ENCODE peak calls at places on chromosomes 1 and 21, in four cellular contexts. One of them, this sample, is unnamed.

GRCh38 chr1:241888232-241888631 is 40.2 kb downstream of the EXO1 start:
- DNase-seq in Karpas-422: no peak
- DNase-seq in GM23248: peak; percentile 54
- DNase-seq in CD4-positive, CD25-positive, alpha-beta regulatory T cell: no peak
- DNase-seq in this sample: no peak

GRCh38 chr1:25952851-25953401 is 44.9 kb downstream of the PAFAH2 start:
- DNase-seq in Karpas-422: no peak
- DNase-seq in GM23248: peak; percentile 55
- DNase-seq in CD4-positive, CD25-positive, alpha-beta regulatory T cell: no peak
- DNase-seq in this sample: no peak

GRCh38 chr1:214808845-214809460 is 206.0 kb downstream of the CENPF start:
- DNase-seq in Karpas-422: peak; percentile 61
- DNase-seq in GM23248: peak; percentile 64
- DNase-seq in CD4-positive, CD25-positive, alpha-beta regulatory T cell: no peak
- DNase-seq in this sample: no peak

GRCh38 chr1:29688477-29689365 is 452.4 kb downstream of the PTPRU start:
- DNase-seq in Karpas-422: peak; percentile 36
- DNase-seq in GM23248: peak; percentile 90
- DNase-seq in CD4-positive, CD25-positive, alpha-beta regulatory T cell: no peak
- DNase-seq in this sample: peak; percentile 42

GRCh38 chr1:31939484-31940329 is 1.5 kb upstream of the PTP4A2 start:
- DNase-seq in CD4-positive, CD25-positive, alpha-beta regulatory T cell: peak; percentile 76
- DNase-seq in Karpas-422: peak; percentile 87
- DNase-seq in GM23248: peak; percentile 88
- DNase-seq in this sample: peak; percentile 88

GRCh38 chr1:97508653-97509218 is 412.1 kb downstream of the DPYD start:
- DNase-seq in CD4-positive, CD25-positive, alpha-beta regulatory T cell: no peak
- DNase-seq in GM23248: no peak
- DNase-seq in Karpas-422: no peak
- DNase-seq in this sample: no peak

GRCh38 chr1:50853325-50853724 is 106.7 kb downstream of the FAF1 start:
- DNase-seq in GM23248: no peak
- DNase-seq in CD4-positive, CD25-positive, alpha-beta regulatory T cell: no peak
- DNase-seq in Karpas-422: no peak
- DNase-seq in this sample: no peak

GRCh38 chr1:13617108-13617507 is 33.5 kb downstream of the PDPN start:
- DNase-seq in Karpas-422: no peak
- DNase-seq in GM23248: no peak
- DNase-seq in CD4-positive, CD25-positive, alpha-beta regulatory T cell: no peak
- DNase-seq in this sample: no peak

GRCh38 chr1:62493656-62494055 is 56.8 kb downstream of the USP1 start:
- DNase-seq in GM23248: peak; percentile 42
- DNase-seq in Karpas-422: no peak
- DNase-seq in CD4-positive, CD25-positive, alpha-beta regulatory T cell: no peak
- DNase-seq in this sample: no peak

GRCh38 chr1:9239622-9240401 is 5.2 kb downstream of the H6PD start:
- DNase-seq in Karpas-422: no peak
- DNase-seq in GM23248: peak; percentile 51
- DNase-seq in CD4-positive, CD25-positive, alpha-beta regulatory T cell: peak; percentile 24
- DNase-seq in this sample: peak; percentile 94

GRCh38 chr1:25890249-25891034 is 14.9 kb upstream of the PAQR7 start:
- DNase-seq in GM23248: peak; percentile 34
- DNase-seq in CD4-positive, CD25-positive, alpha-beta regulatory T cell: no peak
- DNase-seq in Karpas-422: no peak
- DNase-seq in this sample: no peak

GRCh38 chr1:228334226-228334935 is 72.3 kb downstream of the TRIM11 start:
- DNase-seq in Karpas-422: no peak
- DNase-seq in CD4-positive, CD25-positive, alpha-beta regulatory T cell: no peak
- DNase-seq in GM23248: no peak
- DNase-seq in this sample: no peak

GRCh38 chr1:32014937-32015363 is 1.3 kb downstream of the KHDRBS1 start:
- DNase-seq in Karpas-422: peak; percentile 66
- DNase-seq in GM23248: peak; percentile 45
- DNase-seq in CD4-positive, CD25-positive, alpha-beta regulatory T cell: no peak
- DNase-seq in this sample: no peak

GRCh38 chr1:230067441-230067870 is 418 bp downstream of the GALNT2 start:
- DNase-seq in CD4-positive, CD25-positive, alpha-beta regulatory T cell: peak; percentile 23
- DNase-seq in GM23248: peak; percentile 74
- DNase-seq in Karpas-422: no peak
- DNase-seq in this sample: no peak

GRCh38 chr21:38303300-38303699 is 46.5 kb downstream of the KCNJ15 start:
- DNase-seq in CD4-positive, CD25-positive, alpha-beta regulatory T cell: no peak
- DNase-seq in GM23248: peak; percentile 98
- DNase-seq in Karpas-422: no peak
- DNase-seq in this sample: no peak

GRCh38 chr1:80401757-80402156 is 1395.2 kb upstream of the ADGRL4 start:
- DNase-seq in GM23248: no peak
- DNase-seq in Karpas-422: no peak
- DNase-seq in CD4-positive, CD25-positive, alpha-beta regulatory T cell: no peak
- DNase-seq in this sample: no peak

GRCh38 chr1:151820940-151821339 is 10.7 kb downstream of the RORC start:
- DNase-seq in Karpas-422: no peak
- DNase-seq in GM23248: no peak
- DNase-seq in CD4-positive, CD25-positive, alpha-beta regulatory T cell: no peak
- DNase-seq in this sample: peak; percentile 96

GRCh38 chr1:110714419-110715107 is 39.8 kb upstream of the KCNA3 start:
- DNase-seq in GM23248: no peak
- DNase-seq in Karpas-422: no peak
- DNase-seq in CD4-positive, CD25-positive, alpha-beta regulatory T cell: no peak
- DNase-seq in this sample: no peak

GRCh38 chr1:77592906-77593305 is 89.6 kb downstream of the ZZZ3 start:
- DNase-seq in CD4-positive, CD25-positive, alpha-beta regulatory T cell: no peak
- DNase-seq in Karpas-422: no peak
- DNase-seq in GM23248: no peak
- DNase-seq in this sample: no peak

GRCh38 chr1:55483523-55483922 is 268.4 kb upstream of the USP24 start:
- DNase-seq in Karpas-422: peak; percentile 66
- DNase-seq in CD4-positive, CD25-positive, alpha-beta regulatory T cell: no peak
- DNase-seq in GM23248: no peak
- DNase-seq in this sample: no peak

GRCh38 chr1:30343562-30343961 is 379.8 kb downstream of the MATN1 start:
- DNase-seq in Karpas-422: no peak
- DNase-seq in GM23248: no peak
- DNase-seq in CD4-positive, CD25-positive, alpha-beta regulatory T cell: no peak
- DNase-seq in this sample: no peak

GRCh38 chr21:46151989-46152938 is 3.1 kb downstream of the FTCD start:
- DNase-seq in GM23248: no peak
- DNase-seq in Karpas-422: no peak
- DNase-seq in CD4-positive, CD25-positive, alpha-beta regulatory T cell: no peak
- DNase-seq in this sample: no peak

GRCh38 chr1:33256335-33256700 is at the start of gene ZNF362:
- DNase-seq in Karpas-422: peak; percentile 85
- DNase-seq in CD4-positive, CD25-positive, alpha-beta regulatory T cell: peak; percentile 70
- DNase-seq in GM23248: peak; percentile 86
- DNase-seq in this sample: no peak

GRCh38 chr1:30919025-30919881 is 10.7 kb upstream of the SDC3 start:
- DNase-seq in Karpas-422: no peak
- DNase-seq in GM23248: peak; percentile 81
- DNase-seq in CD4-positive, CD25-positive, alpha-beta regulatory T cell: no peak
- DNase-seq in this sample: peak; percentile 29

GRCh38 chr1:87792094-87792493 is 463.4 kb downstream of the LMO4 start:
- DNase-seq in GM23248: no peak
- DNase-seq in Karpas-422: no peak
- DNase-seq in CD4-positive, CD25-positive, alpha-beta regulatory T cell: no peak
- DNase-seq in this sample: no peak

GRCh38 chr1:182671779-182672486 is 12.5 kb downstream of the RGS8 start:
- DNase-seq in Karpas-422: peak; percentile 77
- DNase-seq in CD4-positive, CD25-positive, alpha-beta regulatory T cell: no peak
- DNase-seq in GM23248: no peak
- DNase-seq in this sample: no peak

GRCh38 chr1:55775007-55775406 is 559.8 kb upstream of the USP24 start:
- DNase-seq in GM23248: no peak
- DNase-seq in CD4-positive, CD25-positive, alpha-beta regulatory T cell: no peak
- DNase-seq in Karpas-422: no peak
- DNase-seq in this sample: no peak

GRCh38 chr1:50977575-50978143 is 7.6 kb downstream of the CDKN2C start:
- DNase-seq in Karpas-422: peak; percentile 62
- DNase-seq in GM23248: peak; percentile 85
- DNase-seq in CD4-positive, CD25-positive, alpha-beta regulatory T cell: peak; percentile 34
- DNase-seq in this sample: no peak

GRCh38 chr1:24085546-24085945 is 26.4 kb downstream of the MYOM3 start:
- DNase-seq in CD4-positive, CD25-positive, alpha-beta regulatory T cell: no peak
- DNase-seq in GM23248: peak; percentile 83
- DNase-seq in Karpas-422: no peak
- DNase-seq in this sample: no peak

GRCh38 chr1:152495066-152495675 is 15.4 kb upstream of the LCE5A start:
- DNase-seq in CD4-positive, CD25-positive, alpha-beta regulatory T cell: no peak
- DNase-seq in GM23248: peak; percentile 66
- DNase-seq in Karpas-422: peak; percentile 78
- DNase-seq in this sample: peak; percentile 28

DNA sequence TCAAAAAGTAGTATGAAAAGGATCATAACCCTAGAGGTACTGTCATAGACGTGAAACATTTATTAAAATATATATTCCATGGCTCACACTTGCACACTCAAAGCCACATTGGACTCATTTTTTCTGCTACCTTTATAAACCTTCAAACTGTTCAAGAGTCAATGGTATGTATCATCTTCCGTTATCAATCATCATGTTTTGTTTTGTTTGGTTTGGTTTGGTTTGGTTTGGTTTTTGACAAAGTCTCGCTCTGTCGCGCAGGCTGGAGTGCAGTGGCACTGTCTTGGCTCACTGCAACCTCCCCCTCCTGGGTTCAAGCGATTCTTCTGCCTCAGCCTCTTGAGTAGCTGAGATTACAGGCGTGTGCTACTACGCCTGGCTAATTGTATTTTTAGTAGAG is 1.8 kb downstream of the IFNAR2 start:
- DNase-seq in CD4-positive, CD25-positive, alpha-beta regulatory T cell: peak; percentile 31
- DNase-seq in Karpas-422: no peak
- DNase-seq in GM23248: no peak
- DNase-seq in this sample: no peak
- H3K4me3 ChIP-seq in CD4-positive, CD25-positive, alpha-beta regulatory T cell: peak overlapping the region; percentile 96
- H3K4me3 ChIP-seq in Karpas-422: peak overlapping the region; percentile 99
- H3K4me3 ChIP-seq in GM23248: peak overlapping the region; percentile 93
- H3K4me3 ChIP-seq in this sample: peak overlapping the region; percentile 90

GRCh38 chr1:178870944-178871343 is at the start of gene ANGPTL1:
- DNase-seq in Karpas-422: no peak
- DNase-seq in GM23248: peak; percentile 61
- DNase-seq in CD4-positive, CD25-positive, alpha-beta regulatory T cell: no peak
- DNase-seq in this sample: no peak
- H3K4me3 ChIP-seq in Karpas-422: no peak within 1 kb of the TSS
- H3K4me3 ChIP-seq in GM23248: peak within 1 kb of the TSS; percentile 14
- H3K4me3 ChIP-seq in CD4-positive, CD25-positive, alpha-beta regulatory T cell: no peak within 1 kb of the TSS
- H3K4me3 ChIP-seq in this sample: no peak within 1 kb of the TSS

GRCh38 chr1:154963643-154964042 is 2.1 kb upstream of the PYGO2 start:
- DNase-seq in GM23248: no peak
- DNase-seq in Karpas-422: no peak
- DNase-seq in CD4-positive, CD25-positive, alpha-beta regulatory T cell: no peak
- DNase-seq in this sample: no peak

GRCh38 chr1:154964359-154964758 is 2.8 kb upstream of the PYGO2 start:
- DNase-seq in Karpas-422: no peak
- DNase-seq in GM23248: no peak
- DNase-seq in CD4-positive, CD25-positive, alpha-beta regulatory T cell: no peak
- DNase-seq in this sample: no peak

GRCh38 chr1:154962238-154962678 is 676 bp upstream of the PYGO2 start:
- DNase-seq in Karpas-422: peak; percentile 82
- DNase-seq in GM23248: peak; percentile 53
- DNase-seq in CD4-positive, CD25-positive, alpha-beta regulatory T cell: no peak
- DNase-seq in this sample: no peak

GRCh38 chr1:154961497-154962237 is at the start of gene PYGO2:
- DNase-seq in GM23248: peak; percentile 87
- DNase-seq in Karpas-422: peak; percentile 92
- DNase-seq in CD4-positive, CD25-positive, alpha-beta regulatory T cell: peak; percentile 84
- DNase-seq in this sample: peak; percentile 72

DNA sequence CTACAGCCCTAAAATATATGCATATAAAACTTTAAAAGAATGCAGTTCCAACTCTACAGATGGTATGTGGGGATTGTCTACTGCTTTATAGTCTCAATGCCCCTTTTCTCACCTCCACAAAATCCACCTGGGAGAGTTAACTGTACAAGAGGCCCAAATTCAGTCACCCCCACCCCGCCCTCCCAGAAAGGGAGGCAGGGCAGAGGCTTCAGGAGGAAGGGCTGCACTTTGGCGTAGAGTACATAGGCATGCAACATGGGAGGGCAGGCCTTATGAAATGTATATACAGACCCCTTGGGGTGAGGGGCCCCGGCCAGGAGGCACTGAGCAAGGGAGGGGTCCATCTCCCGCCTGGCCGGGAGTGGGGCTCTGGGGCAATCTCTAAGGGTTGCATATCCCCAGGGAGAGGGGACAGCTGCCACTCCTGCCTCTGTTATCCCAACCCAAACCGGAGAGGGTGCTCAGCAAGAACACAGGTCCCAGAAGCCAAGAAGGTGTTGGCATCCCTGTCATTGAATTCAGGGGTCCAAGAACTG is 1.3 kb upstream of the PYGO2 start:
- DNase-seq in Karpas-422: peak; percentile 59
- DNase-seq in GM23248: no peak
- DNase-seq in CD4-positive, CD25-positive, alpha-beta regulatory T cell: no peak
- DNase-seq in this sample: no peak
- H3K4me3 ChIP-seq in Karpas-422: peak overlapping the region; percentile 93
- H3K4me3 ChIP-seq in GM23248: peak overlapping the region; percentile 79
- H3K4me3 ChIP-seq in CD4-positive, CD25-positive, alpha-beta regulatory T cell: peak overlapping the region; percentile 64
- H3K4me3 ChIP-seq in this sample: peak overlapping the region; percentile 62

DNA sequence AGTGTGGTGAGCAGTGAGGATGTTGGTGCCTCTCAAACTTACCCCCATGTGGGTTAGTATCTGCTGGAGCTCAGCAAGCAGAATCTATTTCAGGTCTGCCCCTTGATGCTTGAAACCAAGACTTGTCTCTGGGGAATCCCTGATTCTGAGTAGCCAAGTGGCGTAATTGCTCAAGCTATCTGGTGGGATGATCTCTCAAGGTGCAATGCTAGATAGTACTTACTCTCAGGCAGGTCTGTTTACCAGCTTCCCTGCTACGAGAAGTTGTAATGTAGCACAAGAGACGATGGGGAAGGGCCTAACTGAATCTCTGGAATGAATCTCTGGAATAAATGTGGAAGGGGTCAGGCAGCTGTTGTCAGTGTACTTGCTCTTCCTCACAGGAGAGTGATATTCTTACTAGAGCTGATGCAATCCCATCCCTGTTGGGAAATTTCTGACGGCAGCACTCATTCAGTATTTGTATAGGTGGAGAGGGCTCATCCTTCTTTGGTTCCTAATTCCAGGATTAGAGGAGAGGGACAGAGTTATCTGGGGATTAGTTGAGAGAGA is 65.4 kb downstream of the MACF1 start:
- DNase-seq in GM23248: peak; percentile 57
- DNase-seq in CD4-positive, CD25-positive, alpha-beta regulatory T cell: no peak
- DNase-seq in Karpas-422: peak; percentile 94
- DNase-seq in this sample: peak; percentile 22
- H3K4me3 ChIP-seq in GM23248: peak overlapping the region; percentile 43
- H3K4me3 ChIP-seq in CD4-positive, CD25-positive, alpha-beta regulatory T cell: peak overlapping the region; percentile 38
- H3K4me3 ChIP-seq in Karpas-422: peak overlapping the region; percentile 3
- H3K4me3 ChIP-seq in this sample: no peak overlapping the region

GRCh38 chr1:41109316-41110263 is 88.1 kb upstream of the SLFNL1 start:
- DNase-seq in Karpas-422: no peak
- DNase-seq in GM23248: peak; percentile 90
- DNase-seq in CD4-positive, CD25-positive, alpha-beta regulatory T cell: no peak
- DNase-seq in this sample: no peak
- H3K4me3 ChIP-seq in Karpas-422: no peak overlapping the region
- H3K4me3 ChIP-seq in GM23248: peak overlapping the region; percentile 27
- H3K4me3 ChIP-seq in CD4-positive, CD25-positive, alpha-beta regulatory T cell: no peak overlapping the region
- H3K4me3 ChIP-seq in this sample: no peak overlapping the region

This sample was measured in Jurkat, Clone E6-1.